ENCODE peak calls at places on chromosomes 11 and 22, in seven cellular contexts. I is HCT116, B is SK-N-SH, F is GM12878, V is H1, H is K562, Y is HepG2. O is an unnamed sample.

GRCh38 chr11:71094296-71095077 is 157.9 kb downstream of the SHANK2 start:
- DNase-seq in B (no peak), Y (no peak), F (no peak), I (no peak), H (no peak), V (no peak), O (no peak)

GRCh38 chr11:45754261-45754709 is 50.7 kb upstream of the SLC35C1 start:
- DNase-seq in B (peak), V (no peak), F (no peak), I (no peak), Y (peak), H (no peak), O (no peak)

GRCh38 chr11:134760957-134761356 is 348.9 kb upstream of the B3GAT1 start:
- DNase-seq in I (no peak), Y (no peak), F (no peak), H (no peak), V (no peak), B (no peak), O (no peak)

GRCh38 chr11:78139422-78140391 is at the start of gene ALG8:
- DNase-seq in Y (peak), B (peak), I (peak), F (peak), H (peak), V (peak), O (peak)

GRCh38 chr11:76629853-76630599 is 40.5 kb downstream of the LRRC32 start:
- DNase-seq in Y (no peak), H (no peak), I (no peak), V (no peak), B (no peak), F (no peak), O (no peak)

GRCh38 chr11:749731-750130 is 2.5 kb downstream of the TALDO1 start:
- DNase-seq in Y (no peak), V (no peak), I (no peak), F (no peak), B (no peak), H (no peak), O (no peak)

GRCh38 chr11:68127791-68128681 is 6.8 kb upstream of the CHKA start:
- DNase-seq in F (no peak), I (peak), V (peak), Y (peak), H (peak), B (peak), O (peak)

GRCh38 chr22:30968015-30968923 is at the start of gene MORC2:
- DNase-seq in H (peak), V (no peak), F (no peak), I (no peak), B (no peak), Y (peak), O (peak)

GRCh38 chr11:45960387-45961110 is 38.1 kb downstream of the LARGE2 start:
- DNase-seq in H (no peak), V (no peak), Y (no peak), F (no peak), I (no peak), B (no peak), O (no peak)

GRCh38 chr11:33179431-33179830 is 18.2 kb upstream of the CSTF3 start:
- DNase-seq in Y (no peak), V (no peak), I (no peak), H (no peak), B (no peak), F (no peak), O (peak)

GRCh38 chr11:122306776-122307479 is 190.9 kb upstream of the BLID start:
- DNase-seq in F (no peak), I (no peak), H (no peak), V (peak), Y (no peak), B (no peak), O (no peak)

GRCh38 chr11:105046898-105047579 is 1.9 kb upstream of the CARD16 start:
- DNase-seq in H (no peak), F (no peak), B (no peak), V (no peak), I (no peak), Y (peak), O (no peak)

GRCh38 chr11:83493918-83494317 is 207.8 kb upstream of the CCDC90B start:
- DNase-seq in B (no peak), F (no peak), Y (no peak), I (no peak), H (no peak), V (no peak), O (no peak)

GRCh38 chr22:49929553-49929979 is 11.1 kb downstream of the CRELD2 start:
- DNase-seq in I (no peak), H (peak), Y (no peak), V (no peak), B (peak), F (no peak), O (peak)

GRCh38 chr11:46537121-46537520 is 56.7 kb downstream of the AMBRA1 start:
- DNase-seq in V (no peak), B (no peak), Y (no peak), F (no peak), H (no peak), I (no peak), O (no peak)

GRCh38 chr11:86172894-86173293 is 71.7 kb upstream of the EED start:
- DNase-seq in B (no peak), Y (no peak), H (peak), F (no peak), I (no peak), V (no peak), O (no peak)

GRCh38 chr11:114026355-114026754 is 33.2 kb upstream of the ZBTB16 start:
- DNase-seq in B (no peak), I (no peak), V (peak), Y (peak), F (no peak), H (peak), O (no peak)

GRCh38 chr11:77580712-77581337 is 8.9 kb upstream of the AQP11 start:
- DNase-seq in I (no peak), H (no peak), Y (no peak), B (no peak), F (no peak), V (no peak), O (no peak)

GRCh38 chr11:27720277-27720830 is 20.1 kb upstream of the BDNF start:
- DNase-seq in H (peak), V (no peak), B (peak), Y (no peak), F (no peak), I (no peak), O (peak)

GRCh38 chr11:61270354-61271070 is 24.6 kb downstream of the VWCE start:
- DNase-seq in I (no peak), B (no peak), H (no peak), F (no peak), V (no peak), Y (no peak), O (no peak)

GRCh38 chr11:19597194-19597593 is 115.4 kb upstream of the NAV2 start:
- DNase-seq in F (no peak), B (peak), Y (no peak), H (no peak), I (no peak), V (no peak), O (no peak)

GRCh38 chr22:23834830-23835772 is 3.7 kb downstream of the DERL3 start:
- DNase-seq in Y (no peak), F (no peak), H (no peak), V (no peak), B (peak), I (no peak), O (no peak)

GRCh38 chr11:34234086-34234740 is 123.6 kb downstream of the ABTB2 start:
- DNase-seq in F (peak), H (peak), B (no peak), I (peak), V (peak), Y (no peak), O (peak)

GRCh38 chr11:111531156-111531555 is 9.4 kb upstream of the LAYN start:
- DNase-seq in F (no peak), V (no peak), I (no peak), Y (no peak), H (no peak), B (no peak), O (no peak)

GRCh38 chr11:123272565-123272964 is 77.5 kb upstream of the CLMP start:
- DNase-seq in I (no peak), V (no peak), F (no peak), H (no peak), B (no peak), Y (no peak), O (peak)

GRCh38 chr11:128187829-128188228 is 399.5 kb downstream of the ETS1 start:
- DNase-seq in Y (no peak), H (no peak), B (peak), V (no peak), I (no peak), F (no peak), O (no peak)

GRCh38 chr11:128508785-128509518 is 78.4 kb downstream of the ETS1 start:
- DNase-seq in Y (no peak), V (no peak), B (no peak), I (no peak), F (no peak), H (no peak), O (no peak)

GRCh38 chr11:65871811-65872548 is 620 bp downstream of the EFEMP2 start:
- DNase-seq in B (peak), F (no peak), Y (no peak), I (no peak), V (no peak), H (no peak), O (no peak)

GRCh38 chr11:9461760-9462134 is 935 bp downstream of the ZNF143 start:
- DNase-seq in H (no peak), B (peak), V (no peak), I (no peak), F (no peak), Y (peak), O (no peak)

GRCh38 chr22:20053407-20054033 is 26.5 kb upstream of the DGCR8 start:
- DNase-seq in F (no peak), V (no peak), H (no peak), B (no peak), Y (no peak), I (no peak), O (no peak)

GRCh38 chr22:20054485-20054884 is 25.6 kb upstream of the DGCR8 start:
- DNase-seq in Y (no peak), H (no peak), F (no peak), V (no peak), B (no peak), I (no peak), O (no peak)

GRCh38 chr22:20054034-20054427 is 26.0 kb upstream of the DGCR8 start:
- DNase-seq in B (no peak), V (no peak), F (no peak), Y (no peak), H (no peak), I (no peak), O (no peak)

GRCh38 chr22:20051927-20052308 is 28.1 kb upstream of the DGCR8 start:
- DNase-seq in F (no peak), V (no peak), H (no peak), I (no peak), Y (no peak), B (no peak), O (no peak)

DNA sequence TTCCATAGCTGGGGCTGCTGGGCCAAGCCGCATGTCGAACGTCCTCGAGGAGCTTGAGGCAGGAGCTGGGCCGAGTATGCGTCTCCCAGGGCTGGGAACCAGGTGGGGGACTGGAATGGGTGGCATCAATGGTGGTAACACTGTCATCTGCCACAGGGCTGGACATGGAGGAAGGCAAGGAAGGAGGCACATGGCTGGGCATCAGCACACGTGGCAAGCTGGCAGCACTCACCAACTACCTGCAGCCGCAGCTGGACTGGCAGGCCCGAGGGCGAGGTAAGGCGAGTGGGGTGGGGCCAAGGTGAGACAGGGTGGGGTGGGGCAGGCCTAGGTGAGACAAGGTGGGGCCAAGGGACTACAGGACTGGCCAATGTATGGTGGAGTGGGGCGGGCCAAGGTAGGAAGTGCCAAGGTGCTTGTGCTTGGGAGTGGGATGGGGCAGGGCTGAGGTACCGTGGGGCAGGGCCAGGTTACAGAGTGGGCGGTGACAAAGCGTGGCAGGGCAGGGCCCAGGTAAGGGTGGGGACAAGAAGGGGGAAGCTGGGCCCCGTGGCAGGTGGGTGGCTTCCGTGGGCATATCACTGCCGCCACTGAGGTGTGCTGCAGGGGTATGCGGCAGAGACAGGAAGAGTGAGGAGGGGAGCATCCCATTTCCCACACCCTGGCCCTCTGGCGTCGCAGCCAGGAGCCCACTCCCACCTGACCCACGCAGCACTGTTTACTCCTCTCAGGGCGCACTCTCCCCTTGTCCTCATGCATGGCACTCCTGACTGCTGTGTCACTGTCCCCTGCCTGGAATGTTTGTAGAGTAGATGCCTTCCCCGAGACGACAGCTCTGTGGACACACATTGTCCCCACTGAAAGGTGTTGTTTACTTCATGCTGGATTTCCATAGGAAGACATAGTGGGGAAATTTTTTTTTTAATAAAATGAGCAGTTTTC is 27.5 kb upstream of the DGCR8 start:
- DNase-seq in B (no peak), Y (no peak), F (no peak), V (no peak), H (no peak), I (no peak), O (no peak)
- TF ChIP-seq JUND in B (no peak), Y (no peak), F (no peak), V (no peak), H (no peak), I (no peak), O (no peak)

GRCh38 chr11:120972621-120973020 is 51.3 kb upstream of the TBCEL start:
- DNase-seq in H (no peak), B (no peak), I (no peak), F (no peak), V (no peak), Y (no peak), O (no peak)
- TF ChIP-seq JUND in H (no peak), B (no peak), I (no peak), F (no peak), V (no peak), Y (no peak), O (no peak)

DNA sequence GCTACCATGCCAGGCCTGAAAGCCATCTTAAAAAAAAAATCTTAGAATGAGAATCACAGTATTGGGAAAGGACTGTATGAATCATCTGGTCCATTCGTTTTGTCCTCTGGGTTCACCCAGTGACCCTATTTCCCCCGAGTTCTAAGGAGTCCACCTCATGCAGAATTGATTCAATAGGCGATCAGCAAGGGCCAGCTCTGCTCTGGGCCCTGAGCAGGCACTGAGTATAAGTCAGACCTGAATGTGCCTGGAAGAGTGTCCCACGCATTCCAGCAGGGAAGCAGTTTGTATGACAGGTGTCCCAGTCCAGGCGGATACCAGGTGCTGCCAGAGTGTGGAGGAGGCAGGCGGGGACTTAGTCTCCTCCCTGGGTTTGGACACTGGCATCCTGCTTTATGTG is 883 bp upstream of the HMOX1 start:
- DNase-seq in Y (no peak), I (no peak), B (no peak), V (no peak), F (no peak), H (no peak), O (no peak)
- TF ChIP-seq JUND in Y (no peak), I (no peak), B (no peak), V (no peak), F (no peak), H (no peak), O (no peak)

GRCh38 chr22:43910178-43910695 is 13.4 kb upstream of the PNPLA3 start:
- DNase-seq in Y (no peak), F (no peak), I (no peak), B (no peak), V (no peak), H (no peak), O (no peak)
- TF ChIP-seq JUND in Y (no peak), F (no peak), I (no peak), B (no peak), V (no peak), H (no peak), O (no peak)

GRCh38 chr11:15326535-15326934 is 211.8 kb downstream of the INSC start:
- DNase-seq in H (no peak), Y (no peak), F (no peak), V (no peak), B (no peak), I (no peak), O (no peak)

GRCh38 chr11:15333407-15333806 is 218.7 kb downstream of the INSC start:
- DNase-seq in B (peak), F (no peak), H (no peak), Y (no peak), I (no peak), V (no peak), O (no peak)

DNA sequence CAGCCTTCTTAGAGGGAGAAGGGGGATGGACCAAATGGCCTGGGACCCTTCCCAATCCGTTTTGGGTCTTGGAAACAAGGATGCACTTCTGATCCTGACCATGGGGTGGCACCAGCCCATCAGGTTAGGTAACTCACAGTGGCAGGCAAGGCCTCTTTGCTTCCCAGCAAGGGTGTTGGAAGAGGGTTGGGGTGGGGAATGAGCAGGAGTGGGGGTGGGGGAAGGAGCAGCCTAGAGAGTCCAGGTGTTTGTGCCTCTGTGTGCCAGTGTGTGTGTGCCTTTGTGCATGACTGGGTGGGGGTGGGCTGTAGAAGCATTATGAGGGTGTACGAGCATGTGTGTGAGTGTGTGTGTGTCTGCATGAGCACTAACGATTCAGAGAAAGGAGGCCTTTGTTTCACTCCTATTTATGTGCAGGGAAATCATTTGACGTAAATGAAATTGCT is 213.1 kb downstream of the INSC start:
- DNase-seq in H (peak), Y (peak), I (peak), B (peak), F (no peak), V (peak), O (peak)
- TF ChIP-seq JUND in H (no peak), Y (no peak), I (no peak), B (no peak), F (no peak), V (no peak), O (no peak)

DNA sequence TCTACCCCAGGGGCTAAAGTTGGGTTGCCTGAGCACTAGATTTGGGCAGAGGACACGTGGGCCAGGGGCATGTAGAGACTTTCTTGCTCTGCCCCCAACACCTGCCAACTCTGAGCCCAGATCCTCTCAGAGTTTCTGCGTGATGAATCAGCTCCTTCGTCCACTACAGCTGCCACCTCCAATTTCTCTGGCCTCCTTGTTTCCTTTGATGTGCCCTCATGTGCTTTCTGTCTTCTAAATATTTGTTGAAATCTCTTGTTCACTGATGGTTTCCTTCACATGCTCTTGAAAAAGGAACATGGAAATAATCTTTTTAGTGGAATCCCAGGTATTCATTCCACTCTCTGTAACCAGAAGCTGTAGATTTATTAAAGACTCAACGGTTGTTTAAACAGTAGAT is 8.0 kb downstream of the IZUMO1R start:
- DNase-seq in H (no peak), I (no peak), Y (no peak), V (no peak), F (no peak), B (no peak), O (no peak)
- TF ChIP-seq JUND in H (no peak), I (no peak), Y (no peak), V (no peak), F (no peak), B (peak), O (no peak)

GRCh38 chr11:133181066-133181465 is 351.2 kb downstream of the OPCML start:
- DNase-seq in F (no peak), Y (no peak), V (no peak), I (no peak), H (no peak), B (no peak), O (no peak)
- TF ChIP-seq JUND in F (no peak), Y (no peak), V (no peak), I (no peak), H (no peak), B (no peak), O (no peak)

DNA sequence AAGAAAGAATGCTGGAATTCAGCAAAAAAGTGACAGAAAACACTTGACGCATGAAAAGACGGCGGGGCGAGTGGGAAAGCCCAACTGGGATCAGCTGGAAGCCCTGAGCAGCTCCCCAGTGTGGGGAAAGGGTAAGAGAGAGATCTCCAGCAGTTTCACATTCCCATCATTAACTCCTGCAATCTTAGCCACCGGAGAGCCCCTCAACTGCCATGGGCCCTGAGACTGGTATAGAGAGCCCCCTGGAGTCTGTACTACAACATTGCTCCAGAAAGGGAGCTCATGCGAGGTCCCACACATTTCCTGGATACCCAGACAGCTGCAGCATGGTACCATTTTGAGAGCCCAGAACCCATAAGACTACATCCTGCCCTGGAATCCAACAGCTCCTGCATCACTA is 31.1 kb downstream of the MRGPRX4 start:
- DNase-seq in F (no peak), H (peak), B (peak), I (peak), V (no peak), Y (peak), O (no peak)
- TF ChIP-seq JUND in F (no peak), H (no peak), B (no peak), I (no peak), V (no peak), Y (no peak), O (no peak)

GRCh38 chr22:43066134-43066533 is 23.1 kb downstream of the TTLL1 start:
- DNase-seq in V (no peak), H (no peak), F (no peak), Y (no peak), B (no peak), I (no peak), O (no peak)

GRCh38 chr22:43057641-43058040 is 31.6 kb downstream of the TTLL1 start:
- DNase-seq in I (no peak), F (no peak), H (no peak), Y (no peak), B (no peak), V (no peak), O (no peak)

DNA sequence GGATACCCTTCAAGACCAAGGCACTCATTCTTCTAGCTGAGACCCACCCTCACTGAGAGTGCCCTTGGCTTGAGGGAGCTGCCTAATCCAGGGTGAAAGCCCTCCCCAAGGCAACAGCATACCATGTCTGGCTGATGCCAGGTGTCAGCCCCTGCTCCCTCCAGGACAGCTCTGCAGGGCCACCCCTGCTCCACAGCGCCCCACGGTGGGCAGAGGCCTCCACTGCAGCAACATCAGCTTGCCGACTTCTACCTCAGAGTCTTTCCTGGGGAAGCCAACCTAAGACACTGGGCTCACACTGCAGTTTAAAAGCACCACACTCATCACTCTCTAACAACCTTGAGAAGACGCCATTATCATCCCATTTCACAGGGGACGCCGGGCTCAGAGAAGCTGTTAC is 29.0 kb downstream of the TTLL1 start:
- DNase-seq in H (peak), F (no peak), V (peak), I (no peak), Y (peak), B (peak), O (no peak)
- TF ChIP-seq JUND in H (no peak), F (no peak), V (no peak), I (no peak), Y (no peak), B (no peak), O (no peak)

O was measured in T47D.